ENCODE peak calls at places on chromosome 5, in nine cellular contexts. V is SK-N-SH; B is mucosa of descending colon; D is upper lobe of right lung; W is CD4-positive, alpha-beta T cell; I is epithelial cell of proximal tubule; Y is uterus; Q is PC-9; K is fibroblast of the aortic adventitia. S is an unnamed sample.

GRCh38 chr5:38420691-38421395 is 135.6 kb downstream of the LIFR start:
- DNase-seq in V (peak), B (no peak), D (no peak), W (no peak), I (no peak), Y (peak), Q (peak), K (peak), S (peak)

GRCh38 chr5:39519566-39520231 is 94.9 kb upstream of the DAB2 start:
- DNase-seq in V (no peak), B (no peak), D (no peak), W (no peak), I (no peak), Y (no peak), Q (no peak), K (peak), S (no peak)

GRCh38 chr5:1494780-1495524 is 28.8 kb downstream of the LPCAT1 start:
- DNase-seq in V (no peak), B (peak), D (no peak), W (no peak), I (no peak), Y (no peak), Q (no peak), K (no peak), S (no peak)

GRCh38 chr5:146731909-146732659 is 146.5 kb downstream of the PPP2R2B start:
- DNase-seq in V (no peak), B (no peak), D (no peak), W (no peak), I (peak), Y (no peak), Q (peak), K (peak), S (no peak)

GRCh38 chr5:158718738-158719505 is 380.8 kb downstream of the EBF1 start:
- DNase-seq in V (no peak), B (no peak), D (no peak), W (no peak), I (no peak), Y (no peak), Q (no peak), K (peak), S (no peak)

GRCh38 chr5:107486489-107486888 is 184.2 kb downstream of the EFNA5 start:
- DNase-seq in V (no peak), B (no peak), D (no peak), W (no peak), I (no peak), Y (no peak), Q (peak), K (peak), S (no peak)

GRCh38 chr5:126594676-126595485 is at the start of gene ALDH7A1:
- DNase-seq in V (peak), B (peak), D (peak), W (peak), I (peak), Y (peak), Q (peak), K (peak), S (peak)

GRCh38 chr5:174315471-174315870 is 270.0 kb downstream of the NSG2 start:
- DNase-seq in V (no peak), B (no peak), D (peak), W (no peak), I (no peak), Y (no peak), Q (no peak), K (no peak), S (no peak)

GRCh38 chr5:21810737-21811316 is 1042.3 kb downstream of the CDH12 start:
- DNase-seq in V (no peak), B (no peak), D (no peak), W (no peak), I (no peak), Y (no peak), Q (no peak), K (peak), S (no peak)

GRCh38 chr5:68333649-68334549 is 118.3 kb downstream of the PIK3R1 start:
- DNase-seq in V (no peak), B (no peak), D (no peak), W (no peak), I (peak), Y (no peak), Q (peak), K (peak), S (no peak)

GRCh38 chr5:55903121-55903701 is 52.1 kb downstream of the IL31RA start:
- DNase-seq in V (no peak), B (no peak), D (no peak), W (peak), I (no peak), Y (no peak), Q (no peak), K (peak), S (no peak)

GRCh38 chr5:10689391-10690081 is 71.5 kb downstream of the DAP start:
- DNase-seq in V (peak), B (no peak), D (no peak), W (no peak), I (no peak), Y (no peak), Q (no peak), K (peak), S (no peak)
- TF ChIP-seq CTCF in V (peak), B (no peak), D (peak), W (no peak), I (peak), Y (no peak), Q (peak), K (peak), S (peak)

GRCh38 chr5:105530716-105531261 is 1968.2 kb upstream of the NUDT12 start:
- DNase-seq in V (no peak), B (no peak), D (no peak), W (no peak), I (no peak), Y (no peak), Q (no peak), K (no peak), S (no peak)

GRCh38 chr5:105529851-105530250 is 1967.3 kb upstream of the NUDT12 start:
- DNase-seq in V (no peak), B (no peak), D (no peak), W (no peak), I (no peak), Y (no peak), Q (no peak), K (no peak), S (no peak)
- TF ChIP-seq CTCF in V (no peak), B (no peak), D (no peak), W (no peak), I (no peak), Y (no peak), Q (no peak), K (no peak), S (no peak)

GRCh38 chr5:120252839-120253238 is 211.3 kb upstream of the PRR16 start:
- DNase-seq in V (no peak), B (no peak), D (no peak), W (no peak), I (no peak), Y (no peak), Q (no peak), K (no peak), S (no peak)

GRCh38 chr5:120254385-120254784 is 209.7 kb upstream of the PRR16 start:
- DNase-seq in V (no peak), B (no peak), D (no peak), W (no peak), I (no peak), Y (no peak), Q (no peak), K (no peak), S (no peak)

GRCh38 chr5:120256376-120256775 is 207.7 kb upstream of the PRR16 start:
- DNase-seq in V (no peak), B (no peak), D (no peak), W (no peak), I (no peak), Y (no peak), Q (no peak), K (no peak), S (no peak)

GRCh38 chr5:120257358-120257971 is 206.6 kb upstream of the PRR16 start:
- DNase-seq in V (peak), B (no peak), D (no peak), W (no peak), I (no peak), Y (no peak), Q (no peak), K (no peak), S (no peak)

DNA sequence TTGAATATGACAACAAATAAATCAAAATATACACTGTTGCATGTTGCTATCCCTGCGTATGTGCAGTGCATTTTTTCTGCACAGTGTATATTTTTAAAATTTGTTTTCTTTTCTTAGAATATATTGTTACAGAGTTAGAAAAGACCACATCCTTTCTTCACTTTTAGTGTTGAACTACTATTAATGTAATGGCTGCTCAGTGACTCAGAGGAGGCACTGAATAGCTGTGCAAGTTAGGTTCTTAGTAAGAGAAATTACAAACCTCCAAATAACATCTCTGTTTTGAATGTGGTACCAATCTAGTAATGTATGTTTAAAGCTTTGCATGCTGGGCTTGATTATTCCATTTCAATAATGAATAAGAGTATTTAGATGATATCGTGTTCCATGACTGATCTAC is 208.9 kb upstream of the PRR16 start:
- DNase-seq in V (no peak), B (no peak), D (no peak), W (no peak), I (no peak), Y (no peak), Q (no peak), K (no peak), S (no peak)
- TF ChIP-seq CTCF in V (no peak), B (no peak), D (no peak), W (no peak), I (no peak), Y (no peak), Q (no peak), K (no peak), S (no peak)

DNA sequence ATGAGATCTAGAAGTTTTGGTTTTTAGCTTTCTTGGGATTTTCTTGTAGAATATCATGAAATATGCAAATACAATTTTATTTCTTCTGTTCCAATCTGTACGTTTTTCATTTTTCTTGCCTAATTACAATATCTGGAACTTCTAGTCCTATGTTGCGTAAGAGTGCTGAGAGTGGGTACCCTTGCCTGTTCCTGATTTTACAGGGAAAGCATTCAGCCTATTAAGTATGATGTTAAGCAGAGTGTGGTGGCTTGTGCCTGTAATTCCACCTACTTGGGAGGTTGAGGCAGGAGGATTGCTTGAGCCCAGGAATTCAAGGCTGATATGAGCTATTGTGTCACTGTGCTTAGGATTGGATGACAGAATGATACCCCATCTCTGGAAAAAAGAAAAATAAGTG is 210.2 kb upstream of the ITGA1 start:
- DNase-seq in V (no peak), B (no peak), D (no peak), W (no peak), I (no peak), Y (no peak), Q (no peak), K (no peak), S (no peak)
- TF ChIP-seq CTCF in V (no peak), B (no peak), D (no peak), W (no peak), I (no peak), Y (no peak), Q (no peak), K (no peak), S (no peak)

GRCh38 chr5:102154291-102154690 is 141.8 kb downstream of the SLCO4C1 start:
- DNase-seq in V (no peak), B (no peak), D (no peak), W (no peak), I (no peak), Y (no peak), Q (no peak), K (peak), S (no peak)

DNA sequence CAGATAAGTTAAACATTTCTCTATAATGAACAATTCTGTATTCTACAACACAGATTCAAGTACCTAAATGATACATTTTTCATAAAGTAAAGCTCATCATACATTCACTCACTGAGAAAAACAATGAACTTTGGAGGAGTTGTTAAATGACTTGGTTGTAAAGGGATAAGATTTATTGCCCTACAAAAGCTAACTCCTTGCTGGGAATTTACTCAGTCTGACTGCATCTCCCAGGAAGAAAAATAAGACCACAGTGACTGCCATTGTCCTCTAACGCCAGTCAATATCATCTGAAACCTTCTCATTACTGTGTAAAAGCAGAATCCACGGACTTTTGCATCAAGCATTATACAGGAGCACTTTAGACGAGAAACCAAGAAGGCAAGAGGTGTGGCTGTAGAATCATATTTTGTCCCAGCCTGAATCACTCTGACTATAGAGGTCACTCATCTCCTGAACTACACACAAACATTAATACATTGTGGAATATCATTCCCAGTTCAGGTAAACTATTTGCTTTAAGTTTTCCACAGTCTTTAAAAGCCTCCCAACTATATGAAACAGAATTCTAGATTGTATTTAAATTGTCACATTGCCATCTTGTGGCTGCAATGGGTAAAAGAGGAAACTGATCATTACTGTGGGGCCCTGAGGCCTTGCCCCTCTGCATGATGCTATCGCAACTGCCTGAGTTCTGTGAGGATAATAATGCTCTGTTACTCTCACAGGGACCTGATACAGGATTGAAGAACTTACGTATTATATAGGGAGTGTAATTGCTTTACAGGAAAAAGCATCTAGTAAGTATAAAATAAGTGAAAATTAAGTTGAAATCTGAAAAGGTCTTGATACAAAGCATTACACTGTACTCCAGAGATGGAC is 142.9 kb downstream of the SLCO4C1 start:
- DNase-seq in V (peak), B (no peak), D (no peak), W (no peak), I (no peak), Y (no peak), Q (no peak), K (peak), S (no peak)
- TF ChIP-seq CTCF in V (peak), B (no peak), D (peak), W (peak), I (peak), Y (no peak), Q (peak), K (peak), S (peak)

DNA sequence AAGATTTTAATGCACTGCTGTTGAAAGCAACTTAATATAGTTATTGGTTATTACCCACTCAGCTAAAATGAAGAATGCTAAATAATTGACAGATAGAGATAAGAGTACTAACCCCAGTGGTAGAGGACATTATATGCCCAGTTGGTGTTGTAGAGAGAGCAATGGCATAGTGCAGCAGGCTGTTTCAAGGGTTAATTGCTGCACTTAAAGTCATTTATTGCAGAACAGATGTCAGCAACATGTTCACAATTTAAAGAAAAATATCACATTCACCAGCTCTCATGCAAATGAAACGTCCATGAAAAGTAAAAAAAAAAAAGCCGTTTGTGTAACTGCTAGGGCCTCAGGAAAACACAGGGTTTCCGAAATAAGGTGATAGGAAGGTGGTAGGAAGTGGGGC is 254.6 kb downstream of the MTRR start:
- DNase-seq in V (no peak), B (no peak), D (no peak), W (no peak), I (no peak), Y (no peak), Q (no peak), K (no peak), S (no peak)
- TF ChIP-seq CTCF in V (no peak), B (no peak), D (no peak), W (no peak), I (no peak), Y (no peak), Q (no peak), K (no peak), S (no peak)

GRCh38 chr5:153629027-153629426 is 138.6 kb downstream of the GRIA1 start:
- DNase-seq in V (peak), B (no peak), D (peak), W (no peak), I (peak), Y (peak), Q (peak), K (peak), S (no peak)
- TF ChIP-seq CTCF in V (peak), B (no peak), D (no peak), W (no peak), I (peak), Y (no peak), Q (no peak), K (peak), S (no peak)

DNA sequence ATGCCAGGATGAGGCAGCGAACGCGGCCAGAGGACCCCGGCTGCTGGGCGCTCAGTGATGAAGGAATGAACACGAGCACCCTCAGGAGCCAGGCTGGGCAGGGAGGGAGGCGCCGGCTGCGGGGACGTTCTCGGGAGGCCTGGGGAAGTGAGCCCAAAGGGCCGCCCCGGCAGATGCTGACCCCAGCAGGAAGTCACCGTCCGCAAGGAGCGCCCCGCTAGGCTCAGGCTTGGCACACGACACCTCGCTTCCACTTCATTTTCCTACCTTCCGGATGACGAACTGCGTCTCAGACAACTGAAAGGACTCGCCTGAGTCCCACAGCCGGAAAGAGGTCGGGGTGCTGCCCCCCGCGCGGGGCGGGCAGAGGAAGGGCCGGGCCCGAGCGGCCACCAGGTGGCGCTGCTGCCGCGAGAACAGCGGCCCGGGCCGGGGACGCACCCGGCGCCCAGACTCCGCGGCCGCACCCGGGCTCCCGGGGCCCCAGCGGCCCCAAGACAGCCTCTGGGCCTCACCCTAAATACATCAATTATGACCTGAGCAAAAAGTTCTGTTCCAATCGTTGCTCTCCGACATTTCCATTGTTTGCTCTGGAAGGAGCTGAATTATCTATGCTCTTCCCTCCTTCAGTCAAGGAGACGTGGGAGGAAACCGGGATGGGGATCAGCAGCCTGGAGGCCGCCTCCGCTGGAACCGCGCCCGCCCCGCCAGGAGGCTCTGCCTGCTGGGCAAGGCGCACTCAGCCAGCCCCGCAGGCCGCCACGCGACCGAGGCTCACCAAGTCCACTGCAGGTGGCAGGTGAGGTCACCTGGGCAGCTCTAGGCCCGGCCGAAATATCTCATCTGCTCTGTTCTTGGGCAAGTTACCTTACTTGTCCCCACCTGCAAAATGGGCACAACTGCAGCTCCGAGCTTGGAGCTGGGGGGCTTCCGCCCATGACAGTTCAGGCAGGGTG is 107.0 kb downstream of the ZNF354C start:
- DNase-seq in V (peak), B (no peak), D (peak), W (peak), I (peak), Y (peak), Q (no peak), K (peak), S (peak)
- TF ChIP-seq CTCF in V (peak), B (peak), D (peak), W (peak), I (peak), Y (peak), Q (peak), K (peak), S (peak)

GRCh38 chr5:18276939-18277338 is 642.7 kb downstream of the TAF11L14 start:
- DNase-seq in V (no peak), B (no peak), D (no peak), W (no peak), I (no peak), Y (no peak), Q (no peak), K (no peak), S (no peak)

GRCh38 chr5:18285257-18285656 is 651.0 kb downstream of the TAF11L14 start:
- DNase-seq in V (no peak), B (no peak), D (no peak), W (no peak), I (no peak), Y (no peak), Q (no peak), K (no peak), S (no peak)

GRCh38 chr5:18281947-18282557 is 647.8 kb downstream of the TAF11L14 start:
- DNase-seq in V (peak), B (no peak), D (no peak), W (no peak), I (peak), Y (no peak), Q (no peak), K (peak), S (no peak)
- TF ChIP-seq CTCF in V (peak), B (no peak), D (peak), W (no peak), I (peak), Y (peak), Q (peak), K (peak), S (peak)

DNA sequence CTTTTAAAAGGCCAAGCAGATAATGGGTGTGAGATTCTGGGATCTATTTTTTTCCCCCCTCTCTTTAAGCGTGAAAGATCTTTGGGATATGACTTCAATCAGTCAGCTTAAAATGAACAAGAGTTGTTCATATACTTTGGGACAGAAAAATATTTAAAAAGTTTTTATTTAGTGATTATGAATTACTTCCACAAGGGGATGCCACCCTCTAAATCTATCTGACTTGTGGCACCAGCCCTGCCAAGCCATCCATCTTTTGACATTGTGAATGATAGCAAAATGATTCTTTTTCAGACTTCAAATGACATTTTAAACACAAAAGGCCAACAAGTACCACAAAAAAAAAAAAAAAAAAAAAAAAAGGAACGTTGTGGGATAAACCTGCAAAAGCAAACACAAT is 111.0 kb upstream of the HMHB1 start:
- DNase-seq in V (no peak), B (no peak), D (no peak), W (no peak), I (no peak), Y (no peak), Q (no peak), K (no peak), S (no peak)
- TF ChIP-seq CTCF in V (peak), B (no peak), D (no peak), W (no peak), I (peak), Y (no peak), Q (peak), K (peak), S (no peak)

S was measured in mesothelial cell of epicardium.